ENCODE peak calls at places on chromosomes 7 and 10, in four cellular contexts. M is kidney, W is uterus, U is OCI-LY7. R is an unnamed sample.

GRCh38 chr7:1721047-1721687 is 51.1 kb downstream of the ELFN1 start:
- DNase-seq in U (no peak), W (no peak), M (peak), R (no peak)

GRCh38 chr10:53123311-53123710 is 350.7 kb upstream of the MBL2 start:
- DNase-seq in W (no peak), U (no peak), M (no peak), R (no peak)

GRCh38 chr10:93921338-93921737 is 27.6 kb downstream of the SLC35G1 start:
- DNase-seq in U (peak), W (no peak), M (no peak), R (no peak)

GRCh38 chr7:34011017-34011680 is 105.8 kb downstream of the BMPER start:
- DNase-seq in W (no peak), M (no peak), U (no peak), R (no peak)

GRCh38 chr10:72275351-72276012 is 1.8 kb downstream of the DDIT4 start:
- DNase-seq in M (peak), W (no peak), U (peak), R (no peak)

GRCh38 chr10:91163709-91164474 is 56.6 kb upstream of the PCGF5 start:
- DNase-seq in M (peak), U (no peak), W (peak), R (peak)

GRCh38 chr10:95392711-95393164 is 101.9 kb upstream of the PDLIM1 start:
- DNase-seq in U (no peak), M (no peak), W (no peak), R (no peak)

GRCh38 chr7:156907656-156908055 is 14.7 kb upstream of the LMBR1 start:
- DNase-seq in U (no peak), M (no peak), W (no peak), R (no peak)

GRCh38 chr7:77626515-77627306 is 69.5 kb upstream of the RSBN1L start:
- DNase-seq in W (no peak), M (no peak), U (no peak), R (no peak)

GRCh38 chr7:74078461-74078860 is 5.1 kb upstream of the LIMK1 start:
- DNase-seq in U (no peak), W (no peak), M (no peak), R (no peak)

GRCh38 chr7:74083117-74083876 is at the start of gene LIMK1:
- DNase-seq in M (peak), U (peak), W (peak), R (no peak)

GRCh38 chr7:74083928-74084721 is 521 bp downstream of the LIMK1 start:
- DNase-seq in U (peak), W (no peak), M (peak), R (no peak)

GRCh38 chr7:74084722-74085578 is 1.3 kb downstream of the LIMK1 start:
- DNase-seq in U (no peak), M (no peak), W (no peak), R (no peak)

DNA sequence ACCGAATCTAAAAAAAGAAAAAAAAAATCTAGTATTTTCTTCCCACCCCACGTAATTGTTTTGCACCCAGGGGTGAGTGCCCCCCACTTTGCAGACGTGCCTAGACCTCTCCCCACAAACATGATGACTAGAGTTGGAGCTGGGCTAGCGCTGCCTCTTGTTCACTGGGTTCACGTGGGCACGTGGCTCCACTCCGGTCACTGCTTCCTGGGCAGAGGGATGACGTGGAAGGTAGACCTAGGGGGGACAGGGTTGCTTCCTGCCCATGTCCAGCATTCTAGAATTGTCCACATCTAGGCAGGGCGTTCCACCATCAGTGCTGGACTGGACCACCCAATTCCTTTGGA is 861 bp upstream of the LIMK1 start:
- DNase-seq in M (no peak), U (no peak), W (no peak), R (no peak)
- H3K27ac ChIP-seq in M (no peak), U (peak), W (no peak), R (no peak)

DNA sequence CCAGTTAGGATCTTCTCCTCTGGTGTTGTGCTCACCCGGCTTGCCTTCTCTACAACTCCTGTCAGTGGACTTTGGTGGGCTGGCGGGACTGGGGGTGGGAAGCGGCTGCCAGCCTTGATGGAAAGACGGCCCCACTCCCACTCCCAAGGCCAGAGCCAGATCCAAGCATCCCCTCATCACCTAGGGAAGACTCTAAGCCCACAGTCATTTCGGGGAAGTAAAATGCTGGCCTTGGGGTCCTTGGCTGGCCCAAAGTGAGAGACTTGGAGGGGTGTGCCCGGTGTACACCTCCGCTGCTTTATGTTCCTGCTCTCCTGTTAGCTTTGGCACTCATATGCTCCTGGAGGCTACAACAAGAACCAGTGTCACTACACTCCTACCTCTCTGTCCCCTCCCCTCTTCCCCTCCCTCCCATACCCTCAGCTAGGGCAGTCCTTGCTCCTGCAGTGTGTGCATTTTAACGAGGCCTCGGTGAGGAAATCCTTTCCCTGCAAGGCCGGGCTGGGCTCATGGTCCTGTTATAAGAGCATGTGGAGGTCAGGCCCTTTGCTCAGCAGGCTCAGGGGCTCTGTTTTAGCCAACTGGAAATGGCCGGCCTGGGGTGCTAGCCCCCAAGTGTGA is 995 bp upstream of the HOXA10 start:
- DNase-seq in M (peak), W (peak), U (no peak), R (no peak)
- H3K4me3 ChIP-seq in M (peak), W (peak), U (no peak), R (no peak)

GRCh38 chr10:10911471-10911921 is 106.2 kb upstream of the CELF2 start:
- DNase-seq in W (peak), M (peak), U (no peak), R (peak)
- H3K27ac ChIP-seq in W (peak), M (no peak), U (no peak), R (peak)

GRCh38 chr10:86968994-86969355 is 693 bp downstream of the ADIRF start:
- DNase-seq in M (no peak), W (peak), U (no peak), R (peak)
- H3K4me3 ChIP-seq in M (peak), W (peak), U (no peak), R (peak)

GRCh38 chr7:27933691-27934565 is 194.0 kb downstream of the TAX1BP1 start:
- DNase-seq in U (peak), M (no peak), W (no peak), R (no peak)
- H3K27ac ChIP-seq in U (no peak), M (no peak), W (no peak), R (no peak)

DNA sequence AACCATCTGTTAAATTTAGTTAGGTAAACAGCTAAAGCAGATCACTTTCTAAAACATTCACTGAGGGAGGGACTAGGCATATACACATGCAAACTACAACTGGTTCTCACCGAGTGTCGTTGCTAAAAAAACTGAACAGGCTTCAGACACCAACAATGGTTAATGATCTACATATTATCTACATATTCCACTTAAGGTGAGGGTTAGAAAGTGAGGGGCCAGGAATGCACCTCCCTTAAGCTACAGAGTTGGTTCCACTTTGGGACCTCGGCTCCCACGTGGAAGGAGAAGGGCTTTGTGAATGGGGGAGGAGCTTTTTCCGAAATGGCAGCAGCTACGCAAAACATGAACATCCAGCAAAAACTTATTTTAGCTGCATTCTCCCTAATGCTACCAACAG is 5.8 kb downstream of the CTBP2 start:
- DNase-seq in W (no peak), M (no peak), U (no peak), R (no peak)
- H3K4me3 ChIP-seq in W (peak), M (peak), U (no peak), R (no peak)

GRCh38 chr10:132066186-132066585 is 440 bp downstream of the JAKMIP3 start:
- DNase-seq in U (no peak), W (no peak), M (no peak), R (peak)
- H3K27ac ChIP-seq in U (no peak), W (peak), M (no peak), R (peak)